ENCODE peak calls at places on chromosomes 16 and 17, in four cellular contexts. H is ACHN, I is endothelial cell, L is HS-5. Z is an unnamed sample.

GRCh38 chr17:45409659-45410076 is 23.0 kb downstream of the ARHGAP27 start:
- DNase-seq in L (no peak), I (no peak), H (no peak), Z (no peak)

GRCh38 chr16:13507530-13507929 is 412.4 kb upstream of the ERCC4 start:
- DNase-seq in L (no peak), H (no peak), I (no peak), Z (no peak)

GRCh38 chr17:49598918-49599317 is 23.2 kb downstream of the NXPH3 start:
- DNase-seq in L (no peak), H (no peak), I (no peak), Z (no peak)

GRCh38 chr17:56833023-56833811 is 503 bp downstream of the C17orf67 start:
- DNase-seq in I (peak; percentile 44), L (no peak), H (peak; percentile 80), Z (peak; percentile 33)

GRCh38 chr16:381788-382717 is at the start of gene PGAP6:
- DNase-seq in H (peak; percentile 76), L (no peak), I (peak; percentile 62), Z (no peak)

GRCh38 chr17:60305141-60305540 is 86.8 kb downstream of the USP32 start:
- DNase-seq in I (no peak), L (no peak), H (no peak), Z (no peak)

GRCh38 chr17:7704601-7705268 is at the start of gene EFNB3:
- DNase-seq in H (peak; percentile 65), I (peak; percentile 74), L (no peak), Z (no peak)

GRCh38 chr16:3254309-3254708 is 2.1 kb downstream of the MEFV start:
- DNase-seq in H (no peak), I (no peak), L (no peak), Z (no peak)

GRCh38 chr17:76695059-76695892 is 15.5 kb downstream of the MXRA7 start:
- DNase-seq in I (no peak), L (no peak), H (no peak), Z (no peak)

GRCh38 chr16:74449470-74449869 is 28.2 kb upstream of the CLEC18B start:
- DNase-seq in H (peak; percentile 38), I (no peak), L (no peak), Z (no peak)

GRCh38 chr17:37098910-37099664 is 150.3 kb downstream of the AATF start:
- DNase-seq in H (no peak), L (no peak), I (no peak), Z (no peak)

GRCh38 chr16:65672960-65673359 is 551.1 kb upstream of the CDH11 start:
- DNase-seq in L (peak; percentile 43), I (no peak), H (no peak), Z (no peak)

GRCh38 chr17:51147641-51148040 is 5.7 kb upstream of the NME1 start:
- DNase-seq in I (no peak), H (no peak), L (no peak), Z (no peak)

GRCh38 chr17:40091691-40092397 is 8.5 kb downstream of the NR1D1 start:
- DNase-seq in H (no peak), I (no peak), L (no peak), Z (no peak)

GRCh38 chr17:79338589-79338988 is 264.0 kb downstream of the ENGASE start:
- DNase-seq in H (peak; percentile 44), L (no peak), I (no peak), Z (no peak)

GRCh38 chr17:56817066-56817465 is 16.7 kb downstream of the C17orf67 start:
- DNase-seq in I (no peak), L (no peak), H (no peak), Z (no peak)

GRCh38 chr16:88865742-88866141 is 718 bp downstream of the PABPN1L start:
- DNase-seq in L (no peak), I (no peak), H (no peak), Z (no peak)

GRCh38 chr17:21166599-21167265 is 40.0 kb downstream of the DHRS7B start:
- DNase-seq in L (no peak), I (no peak), H (no peak), Z (no peak)

GRCh38 chr16:79653337-79654000 is 52.9 kb upstream of the MAF start:
- DNase-seq in L (no peak), I (no peak), H (no peak), Z (no peak)

GRCh38 chr17:2423271-2423670 is 22.4 kb upstream of the MNT start:
- DNase-seq in L (no peak), I (no peak), H (no peak), Z (no peak)

GRCh38 chr17:11900655-11901054 is 96.6 kb downstream of the ZNF18 start:
- DNase-seq in L (no peak), H (no peak), I (no peak), Z (no peak)

GRCh38 chr17:32558997-32559650 is 72.3 kb downstream of the CDK5R1 start:
- DNase-seq in H (no peak), L (no peak), I (no peak), Z (no peak)

GRCh38 chr17:32386844-32387243 is 36.9 kb downstream of the ZNF207 start:
- DNase-seq in I (no peak), L (peak; percentile 23), H (no peak), Z (no peak)

GRCh38 chr17:14201595-14201994 is 35.1 kb downstream of the CDRT15 start:
- DNase-seq in H (no peak), L (no peak), I (no peak), Z (no peak)

GRCh38 chr17:67474081-67474661 is 97.1 kb downstream of the PITPNC1 start:
- DNase-seq in H (no peak), L (no peak), I (no peak), Z (no peak)

GRCh38 chr17:66184392-66184791 is 7.5 kb downstream of the CEP112 start:
- DNase-seq in I (no peak), L (no peak), H (no peak), Z (no peak)

GRCh38 chr16:28925386-28926228 is 569 bp upstream of the RABEP2 start:
- DNase-seq in I (no peak), H (peak; percentile 80), L (peak; percentile 54), Z (no peak)

GRCh38 chr16:89599902-89600301 is 13.5 kb upstream of the DPEP1 start:
- DNase-seq in H (no peak), L (no peak), I (no peak), Z (no peak)

Z was measured in neural crest cell.